ENCODE peak calls at places on chromosomes 5 and 9, in nine cellular contexts. One of them, this sample, is unnamed.

GRCh38 chr5:143494162-143494561 is 90.7 kb upstream of the NR3C1 start:
- DNase-seq in adrenal gland: no peak
- DNase-seq in ovary: no peak
- DNase-seq in heart left ventricle: no peak
- DNase-seq in endodermal cell: no peak
- DNase-seq in cardiac muscle cell: peak
- DNase-seq in right atrium auricular region: no peak
- DNase-seq in A549: peak
- DNase-seq in lung: no peak
- DNase-seq in this sample: no peak

GRCh38 chr9:133237271-133237731 is 28.3 kb upstream of the OBP2B start:
- DNase-seq in right atrium auricular region: no peak
- DNase-seq in cardiac muscle cell: peak
- DNase-seq in endodermal cell: no peak
- DNase-seq in ovary: peak
- DNase-seq in heart left ventricle: no peak
- DNase-seq in A549: no peak
- DNase-seq in lung: no peak
- DNase-seq in adrenal gland: no peak
- DNase-seq in this sample: no peak

GRCh38 chr9:111726949-111727348 is 65.5 kb downstream of the GNG10 start:
- DNase-seq in endodermal cell: no peak
- DNase-seq in cardiac muscle cell: no peak
- DNase-seq in heart left ventricle: no peak
- DNase-seq in A549: no peak
- DNase-seq in ovary: no peak
- DNase-seq in lung: no peak
- DNase-seq in adrenal gland: no peak
- DNase-seq in right atrium auricular region: no peak
- DNase-seq in this sample: no peak

GRCh38 chr9:129380961-129381401 is 202.9 kb upstream of the IER5L start:
- DNase-seq in right atrium auricular region: no peak
- DNase-seq in heart left ventricle: no peak
- DNase-seq in ovary: no peak
- DNase-seq in A549: no peak
- DNase-seq in adrenal gland: no peak
- DNase-seq in lung: no peak
- DNase-seq in cardiac muscle cell: no peak
- DNase-seq in endodermal cell: peak
- DNase-seq in this sample: no peak

GRCh38 chr9:36818242-36818938 is 215.7 kb downstream of the PAX5 start:
- DNase-seq in right atrium auricular region: no peak
- DNase-seq in ovary: no peak
- DNase-seq in lung: no peak
- DNase-seq in A549: no peak
- DNase-seq in heart left ventricle: no peak
- DNase-seq in endodermal cell: peak
- DNase-seq in adrenal gland: no peak
- DNase-seq in cardiac muscle cell: peak
- DNase-seq in this sample: peak

GRCh38 chr9:81370650-81371049 is 318.7 kb downstream of the TLE1 start:
- DNase-seq in lung: no peak
- DNase-seq in endodermal cell: no peak
- DNase-seq in right atrium auricular region: no peak
- DNase-seq in A549: no peak
- DNase-seq in cardiac muscle cell: no peak
- DNase-seq in heart left ventricle: no peak
- DNase-seq in ovary: no peak
- DNase-seq in adrenal gland: no peak
- DNase-seq in this sample: no peak

GRCh38 chr5:37565067-37565670 is 186.1 kb downstream of the WDR70 start:
- DNase-seq in endodermal cell: no peak
- DNase-seq in adrenal gland: no peak
- DNase-seq in A549: no peak
- DNase-seq in heart left ventricle: no peak
- DNase-seq in ovary: no peak
- DNase-seq in right atrium auricular region: no peak
- DNase-seq in lung: no peak
- DNase-seq in cardiac muscle cell: no peak
- DNase-seq in this sample: no peak

GRCh38 chr5:134003957-134004625 is 684 bp downstream of the VDAC1 start:
- DNase-seq in lung: peak
- DNase-seq in endodermal cell: peak
- DNase-seq in A549: peak
- DNase-seq in adrenal gland: peak
- DNase-seq in right atrium auricular region: peak
- DNase-seq in ovary: peak
- DNase-seq in heart left ventricle: peak
- DNase-seq in cardiac muscle cell: peak
- DNase-seq in this sample: peak

GRCh38 chr5:110062246-110062645 is 372.5 kb downstream of the MAN2A1 start:
- DNase-seq in lung: no peak
- DNase-seq in A549: no peak
- DNase-seq in cardiac muscle cell: no peak
- DNase-seq in right atrium auricular region: no peak
- DNase-seq in heart left ventricle: no peak
- DNase-seq in ovary: no peak
- DNase-seq in adrenal gland: no peak
- DNase-seq in endodermal cell: no peak
- DNase-seq in this sample: no peak

GRCh38 chr5:105878402-105878801 is 1792.3 kb downstream of the EFNA5 start:
- DNase-seq in A549: no peak
- DNase-seq in endodermal cell: no peak
- DNase-seq in adrenal gland: no peak
- DNase-seq in heart left ventricle: no peak
- DNase-seq in cardiac muscle cell: no peak
- DNase-seq in ovary: no peak
- DNase-seq in right atrium auricular region: no peak
- DNase-seq in lung: no peak
- DNase-seq in this sample: no peak

GRCh38 chr9:124812401-124813016 is 35.6 kb downstream of the OLFML2A start:
- DNase-seq in heart left ventricle: peak
- DNase-seq in lung: no peak
- DNase-seq in right atrium auricular region: peak
- DNase-seq in cardiac muscle cell: peak
- DNase-seq in ovary: no peak
- DNase-seq in endodermal cell: peak
- DNase-seq in adrenal gland: no peak
- DNase-seq in A549: peak
- DNase-seq in this sample: peak

GRCh38 chr9:133347515-133347984 is 381 bp downstream of the MED22 start:
- DNase-seq in A549: peak
- DNase-seq in lung: no peak
- DNase-seq in endodermal cell: peak
- DNase-seq in ovary: peak
- DNase-seq in adrenal gland: peak
- DNase-seq in heart left ventricle: peak
- DNase-seq in right atrium auricular region: no peak
- DNase-seq in cardiac muscle cell: no peak
- DNase-seq in this sample: no peak

DNA sequence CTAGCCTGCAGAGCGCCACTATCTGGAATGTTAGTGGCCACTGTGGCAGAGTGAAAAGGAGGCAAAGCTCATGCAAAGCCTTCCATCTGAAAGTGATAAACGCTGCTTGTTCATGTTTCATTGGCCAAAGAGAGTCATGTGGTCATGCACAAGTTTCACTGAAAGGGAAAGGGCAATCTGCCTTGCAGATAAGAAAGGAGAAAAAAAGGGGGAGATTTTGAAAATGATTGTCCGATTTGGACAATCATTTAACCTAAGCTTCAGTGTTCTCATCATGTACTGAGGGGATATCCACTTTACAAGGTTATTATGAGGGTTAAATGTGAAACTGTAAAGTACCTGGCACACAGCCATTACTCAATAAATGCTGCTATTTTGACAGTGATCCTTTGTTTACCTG is 9.1 kb upstream of the MOB3B start:
- DNase-seq in adrenal gland: no peak
- DNase-seq in A549: no peak
- DNase-seq in heart left ventricle: no peak
- DNase-seq in lung: no peak
- DNase-seq in right atrium auricular region: no peak
- DNase-seq in endodermal cell: no peak
- DNase-seq in cardiac muscle cell: no peak
- DNase-seq in ovary: no peak
- DNase-seq in this sample: no peak
- H3K27ac ChIP-seq in adrenal gland: no peak
- H3K27ac ChIP-seq in A549: peak
- H3K27ac ChIP-seq in heart left ventricle: no peak
- H3K27ac ChIP-seq in lung: no peak
- H3K27ac ChIP-seq in right atrium auricular region: no peak
- H3K27ac ChIP-seq in endodermal cell: no peak
- H3K27ac ChIP-seq in cardiac muscle cell: no peak
- H3K27ac ChIP-seq in ovary: no peak
- H3K27ac ChIP-seq in this sample: no peak

DNA sequence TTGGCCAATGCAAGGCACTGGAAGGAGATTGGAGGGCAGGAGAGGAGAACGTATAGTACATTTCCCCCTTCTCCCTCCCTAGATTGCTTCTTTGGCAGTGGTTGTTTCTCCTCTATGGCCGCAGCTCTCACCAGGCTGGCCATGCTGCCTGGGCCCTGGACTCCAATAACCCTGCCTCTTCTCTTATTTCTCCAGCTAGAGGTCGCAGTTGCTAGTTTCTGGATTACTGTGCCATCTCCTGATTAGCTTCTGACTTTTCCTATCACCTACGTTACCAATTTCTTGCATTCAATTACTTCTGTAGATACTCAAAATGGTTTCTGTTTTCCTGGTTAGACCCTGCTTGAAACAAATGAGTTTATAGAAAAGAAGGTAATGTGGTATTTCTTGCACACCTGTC is 2.4 kb upstream of the MACIR start:
- DNase-seq in A549: peak
- DNase-seq in adrenal gland: no peak
- DNase-seq in lung: no peak
- DNase-seq in endodermal cell: no peak
- DNase-seq in heart left ventricle: no peak
- DNase-seq in ovary: no peak
- DNase-seq in cardiac muscle cell: no peak
- DNase-seq in right atrium auricular region: no peak
- DNase-seq in this sample: no peak
- TF ChIP-seq CTCF in A549: peak
- TF ChIP-seq CTCF in adrenal gland: no peak
- TF ChIP-seq CTCF in lung: no peak
- TF ChIP-seq CTCF in endodermal cell: peak
- TF ChIP-seq CTCF in heart left ventricle: peak
- TF ChIP-seq CTCF in ovary: no peak
- TF ChIP-seq CTCF in cardiac muscle cell: peak
- TF ChIP-seq CTCF in right atrium auricular region: peak
- TF ChIP-seq CTCF in this sample: peak

GRCh38 chr5:167798427-167798826 is 493.0 kb upstream of the WWC1 start:
- DNase-seq in lung: no peak
- DNase-seq in right atrium auricular region: no peak
- DNase-seq in heart left ventricle: peak
- DNase-seq in A549: no peak
- DNase-seq in cardiac muscle cell: no peak
- DNase-seq in endodermal cell: peak
- DNase-seq in adrenal gland: no peak
- DNase-seq in ovary: no peak
- DNase-seq in this sample: no peak
- H3K4me3 ChIP-seq in lung: no peak
- H3K4me3 ChIP-seq in right atrium auricular region: no peak
- H3K4me3 ChIP-seq in heart left ventricle: no peak
- H3K4me3 ChIP-seq in A549: no peak
- H3K4me3 ChIP-seq in cardiac muscle cell: no peak
- H3K4me3 ChIP-seq in endodermal cell: no peak
- H3K4me3 ChIP-seq in adrenal gland: no peak
- H3K4me3 ChIP-seq in ovary: no peak
- H3K4me3 ChIP-seq in this sample: no peak

GRCh38 chr5:15480436-15480835 is 19.5 kb upstream of the FBXL7 start:
- DNase-seq in cardiac muscle cell: no peak
- DNase-seq in ovary: no peak
- DNase-seq in heart left ventricle: no peak
- DNase-seq in lung: no peak
- DNase-seq in endodermal cell: no peak
- DNase-seq in adrenal gland: no peak
- DNase-seq in A549: no peak
- DNase-seq in right atrium auricular region: no peak
- DNase-seq in this sample: no peak
- H3K27ac ChIP-seq in cardiac muscle cell: no peak
- H3K27ac ChIP-seq in ovary: no peak
- H3K27ac ChIP-seq in heart left ventricle: no peak
- H3K27ac ChIP-seq in lung: no peak
- H3K27ac ChIP-seq in endodermal cell: no peak
- H3K27ac ChIP-seq in adrenal gland: no peak
- H3K27ac ChIP-seq in A549: no peak
- H3K27ac ChIP-seq in right atrium auricular region: no peak
- H3K27ac ChIP-seq in this sample: no peak

DNA sequence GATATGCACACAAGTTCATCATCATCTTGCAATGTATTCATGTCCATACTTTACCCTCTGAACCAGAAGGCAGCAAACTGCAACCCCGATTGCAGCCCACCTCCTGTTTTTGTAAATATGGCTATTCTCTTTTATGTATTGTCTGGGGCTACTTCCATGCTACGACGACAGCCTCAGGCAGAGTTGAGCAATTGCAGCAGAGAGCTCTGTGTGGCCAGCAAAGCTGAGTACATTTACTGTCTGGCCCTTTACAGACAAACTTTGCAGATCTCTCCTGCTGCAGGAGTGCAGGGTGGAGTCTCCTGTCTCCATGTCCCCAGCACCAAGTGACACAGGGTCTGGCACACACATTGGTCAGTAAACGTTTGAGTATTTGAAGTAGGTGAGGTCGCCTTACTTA is 27.0 kb downstream of the PRRC2B start:
- DNase-seq in ovary: no peak
- DNase-seq in adrenal gland: peak
- DNase-seq in heart left ventricle: no peak
- DNase-seq in endodermal cell: no peak
- DNase-seq in right atrium auricular region: no peak
- DNase-seq in lung: no peak
- DNase-seq in cardiac muscle cell: peak
- DNase-seq in A549: peak
- DNase-seq in this sample: no peak
- TF ChIP-seq CTCF in ovary: no peak
- TF ChIP-seq CTCF in adrenal gland: peak
- TF ChIP-seq CTCF in heart left ventricle: no peak
- TF ChIP-seq CTCF in endodermal cell: peak
- TF ChIP-seq CTCF in right atrium auricular region: peak
- TF ChIP-seq CTCF in lung: no peak
- TF ChIP-seq CTCF in cardiac muscle cell: peak
- TF ChIP-seq CTCF in A549: no peak
- TF ChIP-seq CTCF in this sample: no peak